ENCODE peak calls at places on chromosome 17, in eight cellular contexts. One of them, this sample, is unnamed. For H3K27me3, the result is how much of the 10 kb centered on the place peaks cover.

GRCh38 chr17:56595831-56596740 is 2.6 kb downstream of the NOG start:
- DNase-seq in transverse colon: no peak
- DNase-seq in tibial artery: peak
- DNase-seq in right lobe of liver: peak
- DNase-seq in fibroblast of lung: no peak
- DNase-seq in bronchial epithelial cell: no peak
- DNase-seq in sigmoid colon: no peak
- DNase-seq in esophagus squamous epithelium: no peak
- DNase-seq in this sample: no peak

GRCh38 chr17:8797621-8798175 is 1.5 kb downstream of the MFSD6L start:
- DNase-seq in right lobe of liver: no peak
- DNase-seq in bronchial epithelial cell: no peak
- DNase-seq in transverse colon: no peak
- DNase-seq in esophagus squamous epithelium: no peak
- DNase-seq in sigmoid colon: no peak
- DNase-seq in tibial artery: no peak
- DNase-seq in fibroblast of lung: no peak
- DNase-seq in this sample: no peak

GRCh38 chr17:33258291-33258690 is 34.8 kb downstream of the ASIC2 start:
- DNase-seq in transverse colon: no peak
- DNase-seq in bronchial epithelial cell: no peak
- DNase-seq in right lobe of liver: no peak
- DNase-seq in tibial artery: no peak
- DNase-seq in esophagus squamous epithelium: no peak
- DNase-seq in fibroblast of lung: no peak
- DNase-seq in sigmoid colon: no peak
- DNase-seq in this sample: no peak

GRCh38 chr17:10115536-10115932 is 82.9 kb downstream of the GAS7 start:
- DNase-seq in transverse colon: no peak
- DNase-seq in fibroblast of lung: no peak
- DNase-seq in bronchial epithelial cell: no peak
- DNase-seq in right lobe of liver: no peak
- DNase-seq in sigmoid colon: no peak
- DNase-seq in tibial artery: no peak
- DNase-seq in esophagus squamous epithelium: no peak
- DNase-seq in this sample: no peak

GRCh38 chr17:68351395-68351794 is 60.1 kb downstream of the ARSG start:
- DNase-seq in fibroblast of lung: peak
- DNase-seq in right lobe of liver: no peak
- DNase-seq in bronchial epithelial cell: no peak
- DNase-seq in esophagus squamous epithelium: no peak
- DNase-seq in sigmoid colon: no peak
- DNase-seq in tibial artery: no peak
- DNase-seq in transverse colon: no peak
- DNase-seq in this sample: no peak

GRCh38 chr17:72456026-72456569 is 335.3 kb downstream of the SOX9 start:
- DNase-seq in fibroblast of lung: peak
- DNase-seq in sigmoid colon: no peak
- DNase-seq in tibial artery: no peak
- DNase-seq in right lobe of liver: no peak
- DNase-seq in esophagus squamous epithelium: no peak
- DNase-seq in bronchial epithelial cell: peak
- DNase-seq in transverse colon: peak
- DNase-seq in this sample: no peak

GRCh38 chr17:26775219-26775822 is 518.6 kb upstream of the WSB1 start:
- DNase-seq in right lobe of liver: no peak
- DNase-seq in sigmoid colon: no peak
- DNase-seq in fibroblast of lung: no peak
- DNase-seq in bronchial epithelial cell: no peak
- DNase-seq in transverse colon: no peak
- DNase-seq in tibial artery: no peak
- DNase-seq in esophagus squamous epithelium: no peak
- DNase-seq in this sample: no peak

GRCh38 chr17:60671482-60671881 is 6.2 kb upstream of the BCAS3 start:
- DNase-seq in bronchial epithelial cell: peak
- DNase-seq in sigmoid colon: no peak
- DNase-seq in right lobe of liver: no peak
- DNase-seq in fibroblast of lung: no peak
- DNase-seq in tibial artery: no peak
- DNase-seq in esophagus squamous epithelium: no peak
- DNase-seq in transverse colon: no peak
- DNase-seq in this sample: no peak

GRCh38 chr17:80518392-80518791 is 26.2 kb upstream of the RPTOR start:
- DNase-seq in right lobe of liver: no peak
- DNase-seq in bronchial epithelial cell: no peak
- DNase-seq in esophagus squamous epithelium: no peak
- DNase-seq in tibial artery: no peak
- DNase-seq in fibroblast of lung: no peak
- DNase-seq in sigmoid colon: no peak
- DNase-seq in transverse colon: no peak
- DNase-seq in this sample: no peak

GRCh38 chr17:10754109-10754508 is 24.3 kb upstream of the TMEM220 start:
- DNase-seq in transverse colon: peak
- DNase-seq in bronchial epithelial cell: peak
- DNase-seq in right lobe of liver: no peak
- DNase-seq in sigmoid colon: no peak
- DNase-seq in fibroblast of lung: no peak
- DNase-seq in esophagus squamous epithelium: no peak
- DNase-seq in tibial artery: no peak
- DNase-seq in this sample: no peak

GRCh38 chr17:50396261-50397110 is 837 bp downstream of the LRRC59 start:
- DNase-seq in sigmoid colon: peak
- DNase-seq in esophagus squamous epithelium: no peak
- DNase-seq in transverse colon: peak
- DNase-seq in fibroblast of lung: peak
- DNase-seq in bronchial epithelial cell: peak
- DNase-seq in tibial artery: no peak
- DNase-seq in right lobe of liver: peak
- DNase-seq in this sample: peak

GRCh38 chr17:75679706-75680201 is 12.6 kb downstream of the SAP30BP start:
- DNase-seq in esophagus squamous epithelium: no peak
- DNase-seq in transverse colon: peak
- DNase-seq in tibial artery: no peak
- DNase-seq in sigmoid colon: no peak
- DNase-seq in bronchial epithelial cell: peak
- DNase-seq in fibroblast of lung: peak
- DNase-seq in right lobe of liver: peak
- DNase-seq in this sample: no peak

GRCh38 chr17:78168906-78169793 is 769 bp downstream of the SYNGR2 start:
- DNase-seq in fibroblast of lung: peak
- DNase-seq in right lobe of liver: peak
- DNase-seq in esophagus squamous epithelium: no peak
- DNase-seq in tibial artery: peak
- DNase-seq in transverse colon: peak
- DNase-seq in bronchial epithelial cell: peak
- DNase-seq in sigmoid colon: no peak
- DNase-seq in this sample: peak

GRCh38 chr17:81514735-81515529 is 2.3 kb upstream of the ACTG1 start:
- DNase-seq in transverse colon: peak
- DNase-seq in esophagus squamous epithelium: no peak
- DNase-seq in tibial artery: peak
- DNase-seq in right lobe of liver: peak
- DNase-seq in bronchial epithelial cell: peak
- DNase-seq in sigmoid colon: peak
- DNase-seq in fibroblast of lung: peak
- DNase-seq in this sample: peak

GRCh38 chr17:9670596-9670995 is 25.3 kb downstream of the USP43 start:
- DNase-seq in esophagus squamous epithelium: no peak
- DNase-seq in right lobe of liver: no peak
- DNase-seq in bronchial epithelial cell: peak
- DNase-seq in sigmoid colon: no peak
- DNase-seq in transverse colon: no peak
- DNase-seq in tibial artery: no peak
- DNase-seq in fibroblast of lung: no peak
- DNase-seq in this sample: no peak

GRCh38 chr17:52233176-52233575 is 74.7 kb upstream of the CA10 start:
- DNase-seq in sigmoid colon: no peak
- DNase-seq in right lobe of liver: no peak
- DNase-seq in bronchial epithelial cell: peak
- DNase-seq in tibial artery: no peak
- DNase-seq in transverse colon: no peak
- DNase-seq in fibroblast of lung: peak
- DNase-seq in esophagus squamous epithelium: no peak
- DNase-seq in this sample: no peak

GRCh38 chr17:64019486-64020067 is 856 bp downstream of the ICAM2 start:
- DNase-seq in bronchial epithelial cell: no peak
- DNase-seq in sigmoid colon: peak
- DNase-seq in transverse colon: no peak
- DNase-seq in fibroblast of lung: no peak
- DNase-seq in esophagus squamous epithelium: no peak
- DNase-seq in tibial artery: no peak
- DNase-seq in right lobe of liver: no peak
- DNase-seq in this sample: no peak
- H3K4me3 ChIP-seq in bronchial epithelial cell: no peak
- H3K4me3 ChIP-seq in sigmoid colon: peak
- H3K4me3 ChIP-seq in transverse colon: peak
- H3K4me3 ChIP-seq in fibroblast of lung: no peak
- H3K4me3 ChIP-seq in esophagus squamous epithelium: peak
- H3K4me3 ChIP-seq in tibial artery: peak
- H3K4me3 ChIP-seq in right lobe of liver: peak
- H3K4me3 ChIP-seq in this sample: peak

GRCh38 chr17:74118504-74118903 is 85.0 kb upstream of the RPL38 start:
- DNase-seq in transverse colon: no peak
- DNase-seq in bronchial epithelial cell: no peak
- DNase-seq in right lobe of liver: no peak
- DNase-seq in sigmoid colon: peak
- DNase-seq in fibroblast of lung: no peak
- DNase-seq in esophagus squamous epithelium: no peak
- DNase-seq in tibial artery: no peak
- DNase-seq in this sample: no peak
- TF ChIP-seq CTCF in transverse colon: peak
- TF ChIP-seq CTCF in bronchial epithelial cell: no peak
- TF ChIP-seq CTCF in right lobe of liver: no peak
- TF ChIP-seq CTCF in sigmoid colon: no peak
- TF ChIP-seq CTCF in fibroblast of lung: no peak
- TF ChIP-seq CTCF in esophagus squamous epithelium: no peak
- TF ChIP-seq CTCF in tibial artery: no peak
- TF ChIP-seq CTCF in this sample: no peak

GRCh38 chr17:45846223-45846622 is 1.5 kb downstream of the SPPL2C start:
- DNase-seq in esophagus squamous epithelium: no peak
- DNase-seq in bronchial epithelial cell: no peak
- DNase-seq in transverse colon: no peak
- DNase-seq in sigmoid colon: no peak
- DNase-seq in right lobe of liver: no peak
- DNase-seq in fibroblast of lung: no peak
- DNase-seq in tibial artery: no peak
- DNase-seq in this sample: no peak

GRCh38 chr17:45843722-45844121 is 959 bp upstream of the SPPL2C start:
- DNase-seq in bronchial epithelial cell: no peak
- DNase-seq in right lobe of liver: no peak
- DNase-seq in fibroblast of lung: no peak
- DNase-seq in transverse colon: no peak
- DNase-seq in esophagus squamous epithelium: no peak
- DNase-seq in sigmoid colon: no peak
- DNase-seq in tibial artery: no peak
- DNase-seq in this sample: no peak

GRCh38 chr17:45846646-45847045 is 2.0 kb downstream of the SPPL2C start:
- DNase-seq in tibial artery: no peak
- DNase-seq in esophagus squamous epithelium: no peak
- DNase-seq in transverse colon: no peak
- DNase-seq in sigmoid colon: no peak
- DNase-seq in bronchial epithelial cell: no peak
- DNase-seq in right lobe of liver: no peak
- DNase-seq in fibroblast of lung: no peak
- DNase-seq in this sample: no peak

GRCh38 chr17:45845376-45846185 is 900 bp downstream of the SPPL2C start:
- DNase-seq in tibial artery: no peak
- DNase-seq in fibroblast of lung: no peak
- DNase-seq in transverse colon: no peak
- DNase-seq in sigmoid colon: no peak
- DNase-seq in bronchial epithelial cell: no peak
- DNase-seq in right lobe of liver: no peak
- DNase-seq in esophagus squamous epithelium: no peak
- DNase-seq in this sample: no peak

DNA sequence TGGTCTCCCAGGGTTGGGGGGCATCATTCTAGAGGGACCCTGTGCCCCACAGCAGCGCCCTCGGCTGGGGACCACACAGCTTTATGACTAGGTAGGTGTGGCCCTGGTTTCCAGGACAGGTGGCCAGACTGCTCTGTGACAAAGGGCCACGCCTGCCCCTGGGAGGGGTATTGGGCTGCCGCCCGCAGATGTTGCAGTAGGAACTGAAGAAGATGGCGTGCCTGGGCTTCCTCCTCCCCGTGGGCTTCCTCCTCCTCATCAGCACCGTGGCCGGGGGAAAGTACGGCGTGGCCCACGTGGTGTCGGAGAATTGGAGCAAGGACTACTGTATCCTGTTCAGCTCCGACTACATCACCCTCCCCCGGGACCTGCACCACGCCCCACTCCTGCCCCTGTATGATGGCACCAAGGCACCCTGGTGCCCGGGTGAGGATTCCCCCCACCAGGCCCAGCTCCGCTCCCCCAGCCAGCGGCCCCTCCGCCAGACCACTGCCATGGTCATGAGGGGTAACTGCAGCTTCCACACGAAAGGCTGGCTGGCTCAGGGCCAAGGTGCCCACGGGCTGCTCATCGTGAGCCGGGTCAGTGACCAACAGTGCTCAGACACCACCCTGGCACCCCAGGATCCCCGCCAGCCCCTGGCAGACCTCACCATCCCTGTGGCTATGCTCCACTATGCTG is at the start of gene SPPL2C:
- DNase-seq in sigmoid colon: no peak
- DNase-seq in fibroblast of lung: no peak
- DNase-seq in right lobe of liver: no peak
- DNase-seq in transverse colon: no peak
- DNase-seq in tibial artery: no peak
- DNase-seq in bronchial epithelial cell: no peak
- DNase-seq in esophagus squamous epithelium: no peak
- DNase-seq in this sample: no peak
- H3K27me3 ChIP-seq in sigmoid colon: under half
- H3K27me3 ChIP-seq in fibroblast of lung: under half
- H3K27me3 ChIP-seq in right lobe of liver: under half
- H3K27me3 ChIP-seq in transverse colon: under half
- H3K27me3 ChIP-seq in tibial artery: under half
- H3K27me3 ChIP-seq in bronchial epithelial cell: under half
- H3K27me3 ChIP-seq in esophagus squamous epithelium: under half
- H3K27me3 ChIP-seq in this sample: under half

DNA sequence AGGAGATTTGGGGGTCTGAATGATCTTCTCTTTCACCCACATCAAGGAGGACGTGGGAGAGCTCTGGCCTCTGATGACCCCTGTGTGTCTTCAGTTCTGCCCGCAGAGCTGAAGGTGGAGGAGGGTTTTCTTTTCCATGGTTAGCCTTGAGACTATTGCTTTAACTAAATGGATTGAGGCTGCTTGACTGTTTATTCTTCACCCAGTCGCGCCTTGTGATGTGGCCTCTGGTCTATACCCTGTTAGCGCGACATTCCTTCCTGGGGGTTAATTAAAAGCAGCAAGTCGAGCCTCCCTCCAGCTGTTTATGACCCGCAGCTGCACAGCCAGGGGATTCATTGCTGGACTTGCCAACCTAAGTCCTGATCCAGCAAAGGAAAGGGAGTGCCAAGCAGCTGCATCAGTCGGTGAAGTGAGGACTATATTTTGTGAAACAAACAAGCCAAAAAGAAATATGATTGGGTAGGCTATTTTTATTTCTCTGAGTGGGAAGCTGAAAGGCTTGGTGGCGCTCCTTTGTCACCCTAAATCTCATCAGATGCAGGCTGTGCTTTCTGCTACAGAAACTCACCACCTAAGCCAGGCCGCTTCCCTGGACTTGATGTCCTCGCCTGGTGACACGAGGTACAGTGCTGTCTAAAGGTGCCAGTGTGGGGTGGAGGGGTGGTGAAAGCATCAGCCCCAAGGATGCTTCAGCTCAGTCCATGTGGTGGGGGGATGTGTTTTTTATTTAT is 11.0 kb upstream of the SEC14L1 start:
- DNase-seq in esophagus squamous epithelium: no peak
- DNase-seq in right lobe of liver: no peak
- DNase-seq in bronchial epithelial cell: no peak
- DNase-seq in tibial artery: no peak
- DNase-seq in fibroblast of lung: no peak
- DNase-seq in transverse colon: no peak
- DNase-seq in sigmoid colon: no peak
- DNase-seq in this sample: no peak
- H3K4me3 ChIP-seq in esophagus squamous epithelium: no peak
- H3K4me3 ChIP-seq in right lobe of liver: no peak
- H3K4me3 ChIP-seq in bronchial epithelial cell: no peak
- H3K4me3 ChIP-seq in tibial artery: no peak
- H3K4me3 ChIP-seq in fibroblast of lung: no peak
- H3K4me3 ChIP-seq in transverse colon: no peak
- H3K4me3 ChIP-seq in sigmoid colon: no peak
- H3K4me3 ChIP-seq in this sample: no peak

This sample was measured in GM06990.